ENCODE peak calls at places on chromosomes 12 and 14, in eight cellular contexts. One of them, this sample, is unnamed.

GRCh38 chr12:6182279-6182898 is 17.8 kb upstream of the CD9 start:
- DNase-seq in heart right ventricle: peak
- DNase-seq in uterus: peak
- DNase-seq in type B pancreatic cell: no peak
- DNase-seq in bronchial epithelial cell: peak
- DNase-seq in HFF-Myc: peak
- DNase-seq in GM23338: no peak
- DNase-seq in foreskin fibroblast: peak
- DNase-seq in this sample: peak

GRCh38 chr12:6935221-6935550 is 7.4 kb downstream of the ATN1 start:
- DNase-seq in foreskin fibroblast: peak
- DNase-seq in bronchial epithelial cell: no peak
- DNase-seq in type B pancreatic cell: no peak
- DNase-seq in HFF-Myc: no peak
- DNase-seq in GM23338: no peak
- DNase-seq in uterus: no peak
- DNase-seq in heart right ventricle: no peak
- DNase-seq in this sample: no peak

GRCh38 chr14:90780519-90780918 is 35.7 kb downstream of the TTC7B start:
- DNase-seq in type B pancreatic cell: no peak
- DNase-seq in bronchial epithelial cell: no peak
- DNase-seq in heart right ventricle: no peak
- DNase-seq in uterus: no peak
- DNase-seq in HFF-Myc: no peak
- DNase-seq in GM23338: no peak
- DNase-seq in foreskin fibroblast: no peak
- DNase-seq in this sample: no peak

GRCh38 chr12:56903374-56903773 is 30.8 kb downstream of the SDR9C7 start:
- DNase-seq in foreskin fibroblast: no peak
- DNase-seq in type B pancreatic cell: no peak
- DNase-seq in heart right ventricle: no peak
- DNase-seq in bronchial epithelial cell: no peak
- DNase-seq in GM23338: no peak
- DNase-seq in HFF-Myc: no peak
- DNase-seq in uterus: no peak
- DNase-seq in this sample: no peak

GRCh38 chr14:23352506-23353432 is at the start of gene SLC22A17:
- DNase-seq in foreskin fibroblast: peak
- DNase-seq in bronchial epithelial cell: peak
- DNase-seq in GM23338: peak
- DNase-seq in heart right ventricle: peak
- DNase-seq in uterus: peak
- DNase-seq in type B pancreatic cell: no peak
- DNase-seq in HFF-Myc: no peak
- DNase-seq in this sample: peak

GRCh38 chr12:118391836-118392235 is 15.5 kb downstream of the SUDS3 start:
- DNase-seq in bronchial epithelial cell: no peak
- DNase-seq in HFF-Myc: no peak
- DNase-seq in type B pancreatic cell: no peak
- DNase-seq in foreskin fibroblast: no peak
- DNase-seq in GM23338: no peak
- DNase-seq in uterus: no peak
- DNase-seq in heart right ventricle: no peak
- DNase-seq in this sample: no peak

GRCh38 chr14:85625925-85626585 is 96.1 kb downstream of the FLRT2 start:
- DNase-seq in foreskin fibroblast: no peak
- DNase-seq in uterus: no peak
- DNase-seq in heart right ventricle: no peak
- DNase-seq in HFF-Myc: no peak
- DNase-seq in bronchial epithelial cell: no peak
- DNase-seq in type B pancreatic cell: no peak
- DNase-seq in GM23338: no peak
- DNase-seq in this sample: peak

GRCh38 chr12:127785535-127785934 is 481.4 kb upstream of the TMEM132C start:
- DNase-seq in bronchial epithelial cell: peak
- DNase-seq in foreskin fibroblast: peak
- DNase-seq in GM23338: no peak
- DNase-seq in heart right ventricle: no peak
- DNase-seq in uterus: no peak
- DNase-seq in type B pancreatic cell: no peak
- DNase-seq in HFF-Myc: peak
- DNase-seq in this sample: peak

GRCh38 chr14:22558221-22558913 is 30.7 kb downstream of the DAD1 start:
- DNase-seq in foreskin fibroblast: no peak
- DNase-seq in HFF-Myc: no peak
- DNase-seq in type B pancreatic cell: no peak
- DNase-seq in bronchial epithelial cell: no peak
- DNase-seq in uterus: no peak
- DNase-seq in GM23338: peak
- DNase-seq in heart right ventricle: no peak
- DNase-seq in this sample: no peak

GRCh38 chr12:50715174-50715573 is 48.7 kb upstream of the ATF1 start:
- DNase-seq in foreskin fibroblast: no peak
- DNase-seq in bronchial epithelial cell: no peak
- DNase-seq in heart right ventricle: no peak
- DNase-seq in type B pancreatic cell: no peak
- DNase-seq in uterus: no peak
- DNase-seq in HFF-Myc: no peak
- DNase-seq in GM23338: no peak
- DNase-seq in this sample: peak

GRCh38 chr12:117101953-117102833 is 3.0 kb upstream of the TESC start:
- DNase-seq in heart right ventricle: no peak
- DNase-seq in foreskin fibroblast: no peak
- DNase-seq in uterus: no peak
- DNase-seq in HFF-Myc: no peak
- DNase-seq in type B pancreatic cell: no peak
- DNase-seq in bronchial epithelial cell: no peak
- DNase-seq in GM23338: no peak
- DNase-seq in this sample: no peak

GRCh38 chr14:102929349-102930137 is 7.1 kb downstream of the AMN start:
- DNase-seq in heart right ventricle: no peak
- DNase-seq in HFF-Myc: no peak
- DNase-seq in foreskin fibroblast: no peak
- DNase-seq in bronchial epithelial cell: no peak
- DNase-seq in type B pancreatic cell: no peak
- DNase-seq in uterus: no peak
- DNase-seq in GM23338: no peak
- DNase-seq in this sample: no peak

GRCh38 chr12:67222302-67222701 is 46.9 kb upstream of the CAND1 start:
- DNase-seq in type B pancreatic cell: no peak
- DNase-seq in GM23338: peak
- DNase-seq in uterus: no peak
- DNase-seq in foreskin fibroblast: no peak
- DNase-seq in heart right ventricle: no peak
- DNase-seq in bronchial epithelial cell: peak
- DNase-seq in HFF-Myc: no peak
- DNase-seq in this sample: peak

GRCh38 chr14:88551094-88551870 is 3.5 kb downstream of the PTPN21 start:
- DNase-seq in heart right ventricle: peak
- DNase-seq in foreskin fibroblast: peak
- DNase-seq in uterus: peak
- DNase-seq in GM23338: peak
- DNase-seq in bronchial epithelial cell: peak
- DNase-seq in HFF-Myc: peak
- DNase-seq in type B pancreatic cell: peak
- DNase-seq in this sample: peak

GRCh38 chr14:20606190-20606901 is 15.2 kb upstream of the RNASE12 start:
- DNase-seq in foreskin fibroblast: no peak
- DNase-seq in GM23338: peak
- DNase-seq in type B pancreatic cell: no peak
- DNase-seq in uterus: no peak
- DNase-seq in HFF-Myc: no peak
- DNase-seq in heart right ventricle: no peak
- DNase-seq in bronchial epithelial cell: peak
- DNase-seq in this sample: peak

GRCh38 chr12:50621435-50622304 is 116.9 kb downstream of the DIP2B start:
- DNase-seq in HFF-Myc: no peak
- DNase-seq in heart right ventricle: no peak
- DNase-seq in GM23338: peak
- DNase-seq in uterus: no peak
- DNase-seq in bronchial epithelial cell: no peak
- DNase-seq in foreskin fibroblast: no peak
- DNase-seq in type B pancreatic cell: no peak
- DNase-seq in this sample: no peak

GRCh38 chr12:79275631-79276030 is 411.1 kb downstream of the SYT1 start:
- DNase-seq in HFF-Myc: no peak
- DNase-seq in uterus: no peak
- DNase-seq in GM23338: no peak
- DNase-seq in foreskin fibroblast: no peak
- DNase-seq in bronchial epithelial cell: no peak
- DNase-seq in type B pancreatic cell: no peak
- DNase-seq in heart right ventricle: no peak
- DNase-seq in this sample: no peak

GRCh38 chr12:90152897-90153624 is 444.4 kb upstream of the ATP2B1 start:
- DNase-seq in GM23338: no peak
- DNase-seq in bronchial epithelial cell: no peak
- DNase-seq in uterus: no peak
- DNase-seq in type B pancreatic cell: no peak
- DNase-seq in heart right ventricle: no peak
- DNase-seq in HFF-Myc: peak
- DNase-seq in foreskin fibroblast: peak
- DNase-seq in this sample: no peak

GRCh38 chr12:28899951-28900350 is 249.1 kb upstream of the FAR2 start:
- DNase-seq in uterus: no peak
- DNase-seq in foreskin fibroblast: peak
- DNase-seq in type B pancreatic cell: no peak
- DNase-seq in bronchial epithelial cell: peak
- DNase-seq in HFF-Myc: peak
- DNase-seq in heart right ventricle: no peak
- DNase-seq in GM23338: no peak
- DNase-seq in this sample: peak

GRCh38 chr14:76908834-76909233 is 82.6 kb downstream of the LRRC74A start:
- DNase-seq in bronchial epithelial cell: no peak
- DNase-seq in GM23338: no peak
- DNase-seq in foreskin fibroblast: no peak
- DNase-seq in uterus: no peak
- DNase-seq in heart right ventricle: no peak
- DNase-seq in type B pancreatic cell: no peak
- DNase-seq in HFF-Myc: no peak
- DNase-seq in this sample: no peak

GRCh38 chr14:69056389-69056788 is 77.3 kb upstream of the ACTN1 start:
- DNase-seq in HFF-Myc: no peak
- DNase-seq in heart right ventricle: no peak
- DNase-seq in bronchial epithelial cell: no peak
- DNase-seq in GM23338: peak
- DNase-seq in foreskin fibroblast: no peak
- DNase-seq in uterus: peak
- DNase-seq in type B pancreatic cell: no peak
- DNase-seq in this sample: no peak

GRCh38 chr12:123106640-123107359 is 44.1 kb downstream of the PITPNM2 start:
- DNase-seq in heart right ventricle: peak
- DNase-seq in HFF-Myc: no peak
- DNase-seq in GM23338: no peak
- DNase-seq in type B pancreatic cell: no peak
- DNase-seq in foreskin fibroblast: no peak
- DNase-seq in bronchial epithelial cell: no peak
- DNase-seq in uterus: no peak
- DNase-seq in this sample: no peak

GRCh38 chr12:105342464-105342863 is 12.0 kb downstream of the C12orf75 start:
- DNase-seq in foreskin fibroblast: no peak
- DNase-seq in GM23338: no peak
- DNase-seq in heart right ventricle: no peak
- DNase-seq in bronchial epithelial cell: no peak
- DNase-seq in HFF-Myc: no peak
- DNase-seq in type B pancreatic cell: no peak
- DNase-seq in uterus: no peak
- DNase-seq in this sample: no peak

DNA sequence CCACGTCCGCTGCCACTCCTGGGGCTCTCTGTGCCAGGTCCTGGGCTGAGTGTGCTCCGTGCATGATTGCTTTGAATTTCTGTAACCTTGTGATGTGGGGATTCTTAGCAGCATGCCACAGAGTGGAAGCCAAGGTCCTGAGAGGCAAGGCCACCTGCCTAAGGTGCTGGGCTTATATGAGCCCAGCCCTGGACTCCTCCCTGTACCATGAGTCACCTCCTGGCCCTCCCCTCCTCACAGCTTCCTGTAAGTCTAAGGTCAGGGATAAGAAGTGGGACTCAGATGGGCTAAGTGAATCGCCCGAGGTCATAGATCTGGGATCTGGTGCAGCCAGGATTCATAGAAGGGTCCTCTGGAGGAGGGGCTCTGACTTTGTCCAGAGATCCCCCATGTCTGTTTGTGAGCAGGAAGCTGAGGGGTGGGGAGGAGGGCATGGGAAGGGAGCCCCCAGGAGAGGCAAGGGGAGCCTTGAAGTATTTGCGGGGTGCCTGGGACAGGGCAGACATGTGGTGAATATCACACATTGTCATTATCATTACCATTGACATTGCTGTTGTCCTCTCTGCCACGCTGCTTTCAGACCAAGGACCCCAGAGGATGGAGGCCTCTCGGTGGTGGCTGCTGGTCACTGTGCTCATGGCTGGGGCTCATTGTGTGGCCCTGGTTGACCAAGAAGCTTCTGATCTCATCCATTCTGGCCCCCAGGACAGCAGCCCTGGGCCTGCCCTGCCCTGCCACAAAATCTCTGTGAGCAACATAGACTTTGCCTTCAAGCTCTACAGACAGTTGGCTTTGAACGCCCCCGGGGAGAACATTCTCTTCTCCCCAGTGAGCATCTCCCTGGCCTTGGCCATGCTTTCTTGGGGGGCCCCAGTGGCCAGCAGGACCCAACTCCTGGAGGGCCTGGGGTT is 28.8 kb downstream of the SERPINA3 start:
- DNase-seq in type B pancreatic cell: no peak
- DNase-seq in bronchial epithelial cell: peak
- DNase-seq in GM23338: no peak
- DNase-seq in heart right ventricle: no peak
- DNase-seq in HFF-Myc: no peak
- DNase-seq in foreskin fibroblast: no peak
- DNase-seq in uterus: no peak
- DNase-seq in this sample: no peak
- TF ChIP-seq CTCF in type B pancreatic cell: no peak
- TF ChIP-seq CTCF in bronchial epithelial cell: no peak
- TF ChIP-seq CTCF in GM23338: no peak
- TF ChIP-seq CTCF in heart right ventricle: no peak
- TF ChIP-seq CTCF in HFF-Myc: no peak
- TF ChIP-seq CTCF in foreskin fibroblast: no peak
- TF ChIP-seq CTCF in uterus: no peak
- TF ChIP-seq CTCF in this sample: no peak

GRCh38 chr14:50260511-50260910 is 29.1 kb upstream of the SOS2 start:
- DNase-seq in bronchial epithelial cell: peak
- DNase-seq in foreskin fibroblast: peak
- DNase-seq in uterus: no peak
- DNase-seq in GM23338: peak
- DNase-seq in type B pancreatic cell: no peak
- DNase-seq in heart right ventricle: no peak
- DNase-seq in HFF-Myc: peak
- DNase-seq in this sample: peak
- TF ChIP-seq CTCF in bronchial epithelial cell: peak
- TF ChIP-seq CTCF in foreskin fibroblast: peak
- TF ChIP-seq CTCF in uterus: peak
- TF ChIP-seq CTCF in GM23338: peak
- TF ChIP-seq CTCF in type B pancreatic cell: peak
- TF ChIP-seq CTCF in heart right ventricle: peak
- TF ChIP-seq CTCF in HFF-Myc: peak
- TF ChIP-seq CTCF in this sample: peak

GRCh38 chr12:100225491-100225890 is 24.9 kb downstream of the ACTR6 start:
- DNase-seq in type B pancreatic cell: no peak
- DNase-seq in heart right ventricle: no peak
- DNase-seq in bronchial epithelial cell: peak
- DNase-seq in GM23338: no peak
- DNase-seq in HFF-Myc: no peak
- DNase-seq in uterus: no peak
- DNase-seq in foreskin fibroblast: no peak
- DNase-seq in this sample: no peak
- TF ChIP-seq CTCF in type B pancreatic cell: no peak
- TF ChIP-seq CTCF in heart right ventricle: no peak
- TF ChIP-seq CTCF in bronchial epithelial cell: no peak
- TF ChIP-seq CTCF in GM23338: no peak
- TF ChIP-seq CTCF in HFF-Myc: no peak
- TF ChIP-seq CTCF in uterus: no peak
- TF ChIP-seq CTCF in foreskin fibroblast: no peak
- TF ChIP-seq CTCF in this sample: no peak

GRCh38 chr14:98162829-98163228 is 1109.2 kb downstream of the BCL11B start:
- DNase-seq in HFF-Myc: no peak
- DNase-seq in GM23338: no peak
- DNase-seq in foreskin fibroblast: no peak
- DNase-seq in heart right ventricle: no peak
- DNase-seq in uterus: no peak
- DNase-seq in bronchial epithelial cell: no peak
- DNase-seq in type B pancreatic cell: no peak
- DNase-seq in this sample: no peak
- TF ChIP-seq CTCF in HFF-Myc: no peak
- TF ChIP-seq CTCF in GM23338: no peak
- TF ChIP-seq CTCF in foreskin fibroblast: no peak
- TF ChIP-seq CTCF in heart right ventricle: no peak
- TF ChIP-seq CTCF in uterus: no peak
- TF ChIP-seq CTCF in bronchial epithelial cell: no peak
- TF ChIP-seq CTCF in type B pancreatic cell: no peak
- TF ChIP-seq CTCF in this sample: no peak